ENCODE peak calls at places on chromosomes 1 and 21, in six cellular contexts. One of them, this sample, is unnamed.

GRCh38 chr1:103459385-103459784 is 66.1 kb upstream of the RNPC3 start:
- DNase-seq in OCI-LY7: no peak
- DNase-seq in neural progenitor cell: peak; percentile 11
- DNase-seq in HCT116: no peak
- DNase-seq in MM.1S: no peak
- DNase-seq in PC-3: peak; percentile 12
- DNase-seq in this sample: peak; percentile 35

GRCh38 chr1:111236806-111237205 is 9.3 kb downstream of the CHI3L2 start:
- DNase-seq in HCT116: no peak
- DNase-seq in neural progenitor cell: no peak
- DNase-seq in PC-3: peak; percentile 61
- DNase-seq in OCI-LY7: no peak
- DNase-seq in MM.1S: no peak
- DNase-seq in this sample: no peak

GRCh38 chr1:78834201-78834741 is 172.3 kb downstream of the ADGRL4 start:
- DNase-seq in HCT116: no peak
- DNase-seq in PC-3: peak; percentile 63
- DNase-seq in MM.1S: no peak
- DNase-seq in neural progenitor cell: no peak
- DNase-seq in OCI-LY7: no peak
- DNase-seq in this sample: no peak

GRCh38 chr1:211828584-211829342 is 1.8 kb downstream of the LPGAT1 start:
- DNase-seq in OCI-LY7: no peak
- DNase-seq in neural progenitor cell: no peak
- DNase-seq in MM.1S: no peak
- DNase-seq in PC-3: no peak
- DNase-seq in HCT116: no peak
- DNase-seq in this sample: peak; percentile 33

GRCh38 chr21:38819719-38820147 is 14.0 kb downstream of the ETS2 start:
- DNase-seq in neural progenitor cell: no peak
- DNase-seq in MM.1S: no peak
- DNase-seq in OCI-LY7: no peak
- DNase-seq in HCT116: peak; percentile 53
- DNase-seq in PC-3: peak; percentile 95
- DNase-seq in this sample: peak; percentile 68

GRCh38 chr1:210214573-210215409 is 17.8 kb upstream of the SERTAD4 start:
- DNase-seq in OCI-LY7: no peak
- DNase-seq in MM.1S: no peak
- DNase-seq in PC-3: peak; percentile 27
- DNase-seq in HCT116: no peak
- DNase-seq in neural progenitor cell: no peak
- DNase-seq in this sample: no peak

GRCh38 chr1:25501235-25502058 is 42.0 kb upstream of the LDLRAP1 start:
- DNase-seq in neural progenitor cell: peak; percentile 62
- DNase-seq in PC-3: peak; percentile 54
- DNase-seq in MM.1S: no peak
- DNase-seq in HCT116: peak; percentile 16
- DNase-seq in OCI-LY7: no peak
- DNase-seq in this sample: peak; percentile 76

GRCh38 chr1:30165116-30165515 is 558.3 kb downstream of the MATN1 start:
- DNase-seq in PC-3: no peak
- DNase-seq in neural progenitor cell: no peak
- DNase-seq in OCI-LY7: no peak
- DNase-seq in HCT116: no peak
- DNase-seq in MM.1S: no peak
- DNase-seq in this sample: no peak

GRCh38 chr1:228650141-228650540 is 85.1 kb upstream of the RHOU start:
- DNase-seq in PC-3: no peak
- DNase-seq in MM.1S: no peak
- DNase-seq in OCI-LY7: no peak
- DNase-seq in neural progenitor cell: peak; percentile 65
- DNase-seq in HCT116: no peak
- DNase-seq in this sample: no peak

GRCh38 chr1:227316456-227316855 is 1.8 kb downstream of the CDC42BPA start:
- DNase-seq in neural progenitor cell: no peak
- DNase-seq in HCT116: no peak
- DNase-seq in PC-3: peak; percentile 42
- DNase-seq in MM.1S: no peak
- DNase-seq in OCI-LY7: no peak
- DNase-seq in this sample: no peak

GRCh38 chr1:156177918-156178654 is 15.8 kb upstream of the SLC25A44 start:
- DNase-seq in MM.1S: no peak
- DNase-seq in HCT116: no peak
- DNase-seq in OCI-LY7: no peak
- DNase-seq in PC-3: no peak
- DNase-seq in neural progenitor cell: no peak
- DNase-seq in this sample: no peak

GRCh38 chr1:180778782-180779398 is 133.8 kb upstream of the KIAA1614 start:
- DNase-seq in OCI-LY7: peak; percentile 25
- DNase-seq in PC-3: peak; percentile 38
- DNase-seq in MM.1S: peak; percentile 45
- DNase-seq in neural progenitor cell: peak; percentile 7
- DNase-seq in HCT116: peak; percentile 10
- DNase-seq in this sample: no peak

GRCh38 chr1:148373236-148373935 is 109.7 kb downstream of the PPIAL4G start:
- DNase-seq in neural progenitor cell: no peak
- DNase-seq in HCT116: no peak
- DNase-seq in MM.1S: no peak
- DNase-seq in PC-3: no peak
- DNase-seq in OCI-LY7: no peak
- DNase-seq in this sample: no peak

GRCh38 chr1:6646499-6647148 is 22.0 kb downstream of the THAP3 start:
- DNase-seq in HCT116: peak; percentile 19
- DNase-seq in OCI-LY7: peak; percentile 65
- DNase-seq in PC-3: peak; percentile 68
- DNase-seq in MM.1S: peak; percentile 37
- DNase-seq in neural progenitor cell: peak; percentile 64
- DNase-seq in this sample: peak; percentile 74

GRCh38 chr1:172938676-172939075 is 112.1 kb downstream of the TNFSF18 start:
- DNase-seq in neural progenitor cell: no peak
- DNase-seq in HCT116: no peak
- DNase-seq in PC-3: peak; percentile 49
- DNase-seq in OCI-LY7: no peak
- DNase-seq in MM.1S: no peak
- DNase-seq in this sample: peak; percentile 70

DNA sequence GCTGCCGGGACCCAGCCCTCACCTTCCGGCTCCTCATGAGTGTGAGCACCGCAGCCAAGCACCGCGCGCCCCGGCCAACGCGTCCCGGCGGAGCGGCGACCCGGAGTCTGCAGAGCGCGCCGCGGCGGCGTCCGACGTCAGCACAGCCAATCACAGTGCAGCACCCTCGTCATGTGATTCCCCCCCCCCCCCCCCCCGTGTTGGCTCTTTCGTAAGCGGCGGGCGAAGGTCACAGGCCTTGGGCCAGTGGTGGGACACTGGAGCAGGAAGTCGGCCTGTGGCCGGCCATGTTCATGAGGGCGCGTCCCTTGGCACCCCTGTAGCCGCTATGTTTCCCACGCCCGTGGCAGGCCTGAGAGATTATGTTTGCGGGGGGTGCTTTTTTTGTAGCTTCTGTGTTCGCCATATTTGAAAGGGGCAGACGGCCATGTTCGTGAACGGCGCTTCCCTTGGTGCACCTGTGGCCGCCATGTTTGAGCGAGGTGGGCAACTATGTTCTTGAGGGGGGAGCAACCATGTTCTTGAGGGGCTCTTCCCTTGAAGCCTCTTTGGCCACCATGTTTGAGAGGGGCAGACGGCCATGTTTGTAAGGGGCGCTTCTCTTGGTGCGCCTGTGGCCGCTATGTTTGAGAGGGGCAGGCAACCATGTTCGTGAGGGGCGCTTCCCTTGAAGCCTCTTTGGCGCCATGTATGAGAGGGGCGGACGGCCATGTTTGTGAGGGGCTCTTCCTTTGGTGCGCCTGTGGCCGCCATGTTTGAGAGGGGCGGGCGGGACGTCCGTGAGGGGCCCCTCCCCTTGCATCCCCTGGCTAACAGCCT is at the start of gene C1orf174:
- DNase-seq in PC-3: peak; percentile 97
- DNase-seq in neural progenitor cell: peak; percentile 99
- DNase-seq in MM.1S: peak; percentile 92
- DNase-seq in OCI-LY7: peak; percentile 99
- DNase-seq in HCT116: peak; percentile 95
- DNase-seq in this sample: peak; percentile 99
- TF ChIP-seq EZH2phosphoT487 in PC-3: no peak
- TF ChIP-seq EZH2phosphoT487 in neural progenitor cell: no peak
- TF ChIP-seq EZH2phosphoT487 in MM.1S: no peak
- TF ChIP-seq EZH2phosphoT487 in OCI-LY7: no peak
- TF ChIP-seq EZH2phosphoT487 in HCT116: no peak
- TF ChIP-seq EZH2phosphoT487 in this sample: no peak

DNA sequence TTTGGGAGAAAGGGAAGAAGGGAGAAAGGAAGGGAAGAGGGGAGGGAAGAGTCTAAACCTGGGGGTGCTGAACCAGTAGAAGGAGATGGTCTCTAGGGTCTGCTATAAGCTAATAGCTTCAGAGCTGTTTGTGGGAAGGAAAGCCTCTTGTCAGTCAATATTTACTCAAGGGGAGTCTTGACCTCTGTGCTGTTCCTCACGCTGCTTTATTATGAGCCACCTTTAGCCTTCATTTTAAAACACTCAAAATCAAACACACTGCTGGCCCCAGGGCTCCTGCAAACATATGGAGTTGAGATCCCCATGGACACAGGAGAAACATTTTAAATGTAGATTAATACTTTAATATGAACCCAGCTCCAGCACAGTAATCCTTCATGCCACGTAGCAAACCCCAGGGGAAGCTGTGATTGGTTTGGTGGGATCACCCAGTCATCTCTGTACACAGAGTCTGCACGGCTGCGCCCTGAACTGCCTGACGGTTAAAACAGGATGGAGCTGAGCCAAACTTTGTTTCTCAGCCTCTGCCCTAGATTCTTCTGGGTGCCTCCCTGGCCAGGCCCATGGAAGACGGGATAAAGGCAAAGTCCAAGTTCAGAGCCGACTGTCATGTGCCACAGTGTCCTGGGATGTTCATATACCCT is 40.2 kb upstream of the VWA5B1 start:
- DNase-seq in OCI-LY7: no peak
- DNase-seq in HCT116: no peak
- DNase-seq in PC-3: peak; percentile 97
- DNase-seq in neural progenitor cell: no peak
- DNase-seq in MM.1S: no peak
- DNase-seq in this sample: peak; percentile 65
- H3K4me3 ChIP-seq in OCI-LY7: no peak overlapping the region
- H3K4me3 ChIP-seq in HCT116: no peak overlapping the region
- H3K4me3 ChIP-seq in PC-3: peak overlapping the region; percentile 29
- H3K4me3 ChIP-seq in neural progenitor cell: no peak overlapping the region
- H3K4me3 ChIP-seq in MM.1S: no peak overlapping the region
- H3K4me3 ChIP-seq in this sample: no peak overlapping the region

GRCh38 chr21:33014331-33014730 is 11.4 kb upstream of the OLIG2 start:
- DNase-seq in PC-3: no peak
- DNase-seq in neural progenitor cell: no peak
- DNase-seq in HCT116: peak; percentile 3
- DNase-seq in OCI-LY7: no peak
- DNase-seq in MM.1S: no peak
- DNase-seq in this sample: no peak
- TF ChIP-seq EZH2phosphoT487 in PC-3: no peak
- TF ChIP-seq EZH2phosphoT487 in neural progenitor cell: no peak
- TF ChIP-seq EZH2phosphoT487 in HCT116: no peak
- TF ChIP-seq EZH2phosphoT487 in OCI-LY7: no peak
- TF ChIP-seq EZH2phosphoT487 in MM.1S: no peak
- TF ChIP-seq EZH2phosphoT487 in this sample: no peak

GRCh38 chr1:178541396-178541795 is 28.5 kb downstream of the TEX35 start:
- DNase-seq in MM.1S: no peak
- DNase-seq in HCT116: no peak
- DNase-seq in OCI-LY7: no peak
- DNase-seq in PC-3: no peak
- DNase-seq in neural progenitor cell: no peak
- DNase-seq in this sample: no peak
- H3K4me3 ChIP-seq in MM.1S: peak overlapping the region; percentile 85
- H3K4me3 ChIP-seq in HCT116: no peak overlapping the region
- H3K4me3 ChIP-seq in OCI-LY7: peak overlapping the region; percentile 75
- H3K4me3 ChIP-seq in PC-3: peak overlapping the region; percentile 85
- H3K4me3 ChIP-seq in neural progenitor cell: peak overlapping the region; percentile 69
- H3K4me3 ChIP-seq in this sample: peak overlapping the region; percentile 77